ENCODE peak calls at places on chromosomes 11 and 22, in ten cellular contexts. U is astrocyte, I is cardiac muscle cell, T is endodermal cell, K is neuronal stem cell, W is breast epithelium, Q is heart left ventricle, L is adipocyte, M is IMR-90, C is pancreas. S is an unnamed sample. For H3K36me3, the result is how much of the 10 kb centered on the place peaks cover.

GRCh38 chr11:35357893-35358292 is 61.5 kb downstream of the SLC1A2 start:
- DNase-seq in U (no peak), I (no peak), T (no peak), K (no peak), W (no peak), Q (no peak), L (peak), M (peak), C (no peak), S (no peak)

GRCh38 chr11:15490535-15490934 is 375.8 kb downstream of the INSC start:
- DNase-seq in U (no peak), I (no peak), T (no peak), K (no peak), W (no peak), Q (no peak), L (no peak), M (no peak), C (no peak), S (no peak)

GRCh38 chr22:41822289-41823057 is 10.4 kb upstream of the SREBF2 start:
- DNase-seq in U (peak), I (peak), T (no peak), K (no peak), W (no peak), Q (no peak), L (peak), M (peak), C (no peak), S (no peak)

GRCh38 chr22:45503816-45504702 is 1.4 kb downstream of the FBLN1 start:
- DNase-seq in U (peak), I (peak), T (peak), K (peak), W (no peak), Q (peak), L (peak), M (peak), C (no peak), S (peak)

GRCh38 chr11:129737535-129738230 is 78.0 kb upstream of the TMEM45B start:
- DNase-seq in U (no peak), I (no peak), T (no peak), K (no peak), W (no peak), Q (no peak), L (no peak), M (no peak), C (no peak), S (no peak)

GRCh38 chr11:393219-394033 is 583 bp upstream of the PKP3 start:
- DNase-seq in U (peak), I (peak), T (no peak), K (no peak), W (peak), Q (no peak), L (peak), M (peak), C (no peak), S (no peak)

GRCh38 chr11:110472858-110473257 is 43.1 kb downstream of the FDX1 start:
- DNase-seq in U (peak), I (peak), T (no peak), K (no peak), W (no peak), Q (no peak), L (no peak), M (peak), C (no peak), S (no peak)

GRCh38 chr11:129723146-129723963 is 92.3 kb upstream of the TMEM45B start:
- DNase-seq in U (no peak), I (no peak), T (peak), K (no peak), W (no peak), Q (no peak), L (no peak), M (no peak), C (no peak), S (no peak)

GRCh38 chr11:118295834-118296454 is 8.6 kb upstream of the CD3E start:
- DNase-seq in U (peak), I (peak), T (peak), K (no peak), W (no peak), Q (no peak), L (peak), M (peak), C (no peak), S (no peak)

GRCh38 chr22:20646906-20647305 is 127.0 kb upstream of the SERPIND1 start:
- DNase-seq in U (no peak), I (no peak), T (no peak), K (no peak), W (no peak), Q (no peak), L (no peak), M (no peak), C (no peak), S (no peak)

GRCh38 chr11:7254731-7255291 is 3.1 kb downstream of the SYT9 start:
- DNase-seq in U (no peak), I (no peak), T (no peak), K (no peak), W (no peak), Q (no peak), L (no peak), M (no peak), C (no peak), S (no peak)

GRCh38 chr11:112880454-112880853 is 80.8 kb upstream of the NCAM1 start:
- DNase-seq in U (no peak), I (no peak), T (no peak), K (no peak), W (no peak), Q (no peak), L (no peak), M (no peak), C (no peak), S (no peak)

GRCh38 chr22:32165692-32166091 is 6.6 kb upstream of the C22orf42 start:
- DNase-seq in U (no peak), I (no peak), T (no peak), K (no peak), W (no peak), Q (no peak), L (no peak), M (no peak), C (no peak), S (no peak)

GRCh38 chr11:132278801-132279574 is 908.6 kb downstream of the NTM start:
- DNase-seq in U (peak), I (peak), T (peak), K (no peak), W (no peak), Q (no peak), L (peak), M (peak), C (no peak), S (no peak)

GRCh38 chr11:15179167-15179566 is 64.4 kb downstream of the INSC start:
- DNase-seq in U (peak), I (no peak), T (no peak), K (no peak), W (no peak), Q (no peak), L (peak), M (peak), C (no peak), S (peak)

GRCh38 chr22:29003975-29004646 is 57.5 kb downstream of the C22orf31 start:
- DNase-seq in U (no peak), I (no peak), T (peak), K (peak), W (peak), Q (no peak), L (no peak), M (no peak), C (peak), S (no peak)

GRCh38 chr11:34214961-34215805 is 109.8 kb downstream of the NAT10 start:
- DNase-seq in U (peak), I (no peak), T (no peak), K (no peak), W (no peak), Q (no peak), L (peak), M (peak), C (no peak), S (no peak)

GRCh38 chr11:117180661-117181585 is 2.4 kb downstream of the SIDT2 start:
- DNase-seq in U (peak), I (peak), T (peak), K (peak), W (peak), Q (peak), L (peak), M (peak), C (peak), S (no peak)

GRCh38 chr22:28831140-28832072 is 31.0 kb upstream of the XBP1 start:
- DNase-seq in U (no peak), I (no peak), T (no peak), K (no peak), W (no peak), Q (no peak), L (no peak), M (no peak), C (no peak), S (no peak)

GRCh38 chr11:84290647-84291046 is 1004.5 kb upstream of the CCDC90B start:
- DNase-seq in U (peak), I (no peak), T (no peak), K (no peak), W (no peak), Q (no peak), L (peak), M (peak), C (no peak), S (no peak)

GRCh38 chr11:8338138-8338537 is 74.5 kb upstream of the LMO1 start:
- DNase-seq in U (no peak), I (peak), T (peak), K (no peak), W (no peak), Q (peak), L (peak), M (peak), C (peak), S (no peak)

GRCh38 chr22:24095816-24096215 is 84.7 kb downstream of the CABIN1 start:
- DNase-seq in U (no peak), I (no peak), T (no peak), K (no peak), W (no peak), Q (no peak), L (no peak), M (no peak), C (no peak), S (no peak)

GRCh38 chr11:47350315-47350714 is 2.2 kb downstream of the MYBPC3 start:
- DNase-seq in U (no peak), I (no peak), T (no peak), K (no peak), W (no peak), Q (no peak), L (no peak), M (no peak), C (no peak), S (no peak)

GRCh38 chr11:55357560-55358184 is 10.1 kb upstream of the OR4A15 start:
- DNase-seq in U (no peak), I (no peak), T (no peak), K (no peak), W (no peak), Q (no peak), L (no peak), M (no peak), C (no peak), S (peak)

GRCh38 chr11:61601512-61601911 is 20.6 kb upstream of the SYT7 start:
- DNase-seq in U (no peak), I (no peak), T (no peak), K (no peak), W (peak), Q (no peak), L (no peak), M (no peak), C (no peak), S (no peak)

GRCh38 chr11:125886997-125887372 is 483 bp upstream of the HYLS1 start:
- DNase-seq in U (no peak), I (peak), T (peak), K (no peak), W (peak), Q (peak), L (no peak), M (no peak), C (no peak), S (no peak)

GRCh38 chr11:85941380-85941973 is 86.3 kb downstream of the CCDC83 start:
- DNase-seq in U (peak), I (peak), T (peak), K (peak), W (no peak), Q (no peak), L (peak), M (peak), C (no peak), S (no peak)

GRCh38 chr11:69401715-69402114 is 79.7 kb upstream of the LINC01488 start:
- DNase-seq in U (no peak), I (no peak), T (no peak), K (no peak), W (no peak), Q (no peak), L (no peak), M (no peak), C (no peak), S (no peak)

GRCh38 chr11:8917157-8917820 is 6.3 kb downstream of the AKIP1 start:
- DNase-seq in U (peak), I (peak), T (peak), K (peak), W (peak), Q (no peak), L (peak), M (peak), C (no peak), S (no peak)

GRCh38 chr11:61959026-61959608 is 8.3 kb downstream of the FTH1 start:
- DNase-seq in U (no peak), I (no peak), T (no peak), K (no peak), W (peak), Q (no peak), L (no peak), M (no peak), C (no peak), S (no peak)

GRCh38 chr11:77113382-77114088 is 10.9 kb downstream of the OMP start:
- DNase-seq in U (no peak), I (peak), T (peak), K (peak), W (no peak), Q (peak), L (peak), M (peak), C (no peak), S (no peak)

GRCh38 chr11:115616941-115617340 is 112.7 kb upstream of the CADM1 start:
- DNase-seq in U (peak), I (peak), T (no peak), K (no peak), W (no peak), Q (peak), L (peak), M (peak), C (peak), S (no peak)

GRCh38 chr22:21000215-21000986 is 1.5 kb downstream of the THAP7 start:
- DNase-seq in U (no peak), I (peak), T (no peak), K (no peak), W (no peak), Q (no peak), L (peak), M (no peak), C (no peak), S (no peak)

GRCh38 chr11:78336877-78337553 is 80.6 kb downstream of the GAB2 start:
- DNase-seq in U (no peak), I (no peak), T (no peak), K (no peak), W (no peak), Q (no peak), L (no peak), M (no peak), C (no peak), S (no peak)

GRCh38 chr22:24157783-24158170 is 23.5 kb upstream of the SUSD2 start:
- DNase-seq in U (no peak), I (no peak), T (no peak), K (no peak), W (no peak), Q (no peak), L (peak), M (no peak), C (no peak), S (no peak)

GRCh38 chr11:88359529-88359928 is 22.0 kb upstream of the CTSC start:
- DNase-seq in U (no peak), I (no peak), T (no peak), K (no peak), W (no peak), Q (no peak), L (no peak), M (no peak), C (no peak), S (no peak)

GRCh38 chr22:20792966-20793332 is 19.0 kb downstream of the SERPIND1 start:
- DNase-seq in U (peak), I (peak), T (no peak), K (no peak), W (no peak), Q (no peak), L (no peak), M (no peak), C (no peak), S (no peak)

GRCh38 chr11:20156280-20156875 is 3.9 kb downstream of the DBX1 start:
- DNase-seq in U (no peak), I (no peak), T (peak), K (no peak), W (no peak), Q (no peak), L (no peak), M (no peak), C (no peak), S (no peak)

GRCh38 chr11:102560555-102561011 is 30.0 kb upstream of the MMP7 start:
- DNase-seq in U (peak), I (peak), T (no peak), K (no peak), W (peak), Q (no peak), L (peak), M (peak), C (no peak), S (peak)

DNA sequence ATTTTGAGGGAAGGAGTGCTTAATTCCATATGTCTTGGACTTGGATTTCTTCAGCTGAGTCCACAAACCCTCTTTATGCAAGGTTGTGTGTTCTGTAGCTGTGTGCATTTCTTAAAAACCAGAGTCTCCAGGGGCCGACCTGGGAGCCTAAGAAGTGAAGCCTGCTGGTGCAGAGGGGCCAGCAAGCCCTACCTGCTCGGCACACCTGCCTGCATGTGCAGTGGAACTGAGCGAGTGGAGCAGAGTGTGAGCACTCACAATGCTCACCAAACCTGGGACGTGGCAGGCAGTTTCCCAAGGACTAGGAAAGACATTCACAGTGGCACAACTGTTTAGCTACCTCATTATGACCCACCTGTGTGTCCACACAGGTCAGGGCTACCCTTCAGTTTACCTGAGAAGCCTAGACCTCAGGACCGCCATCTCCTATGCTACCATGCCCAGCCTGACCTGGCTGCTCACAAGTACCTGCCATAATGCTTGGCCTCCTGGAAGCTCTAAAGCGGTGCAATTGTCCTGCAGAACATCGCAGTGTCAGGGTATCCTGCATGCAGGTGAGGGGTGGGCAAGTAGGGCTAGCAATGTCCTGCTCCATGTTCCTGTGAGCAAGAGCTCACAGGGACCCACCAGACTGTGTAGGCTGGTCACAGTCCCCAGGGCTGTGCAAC is 3.8 kb downstream of the C22orf39 start:
- DNase-seq in U (no peak), I (no peak), T (no peak), K (no peak), W (no peak), Q (no peak), L (no peak), M (no peak), C (no peak), S (no peak)
- H3K4me3 ChIP-seq in U (no peak), I (no peak), T (no peak), K (peak), W (no peak), Q (no peak), L (no peak), M (no peak), C (no peak), S (no peak)

GRCh38 chr22:30290318-30290678 is 993 bp upstream of the CASTOR1 start:
- DNase-seq in U (no peak), I (no peak), T (peak), K (peak), W (peak), Q (no peak), L (peak), M (peak), C (no peak), S (no peak)
- H3K36me3 ChIP-seq in U (under half), I (under half), T (under half), K (under half), W (under half), Q (under half), L (under half), M (under half), C (under half), S (under half)

DNA sequence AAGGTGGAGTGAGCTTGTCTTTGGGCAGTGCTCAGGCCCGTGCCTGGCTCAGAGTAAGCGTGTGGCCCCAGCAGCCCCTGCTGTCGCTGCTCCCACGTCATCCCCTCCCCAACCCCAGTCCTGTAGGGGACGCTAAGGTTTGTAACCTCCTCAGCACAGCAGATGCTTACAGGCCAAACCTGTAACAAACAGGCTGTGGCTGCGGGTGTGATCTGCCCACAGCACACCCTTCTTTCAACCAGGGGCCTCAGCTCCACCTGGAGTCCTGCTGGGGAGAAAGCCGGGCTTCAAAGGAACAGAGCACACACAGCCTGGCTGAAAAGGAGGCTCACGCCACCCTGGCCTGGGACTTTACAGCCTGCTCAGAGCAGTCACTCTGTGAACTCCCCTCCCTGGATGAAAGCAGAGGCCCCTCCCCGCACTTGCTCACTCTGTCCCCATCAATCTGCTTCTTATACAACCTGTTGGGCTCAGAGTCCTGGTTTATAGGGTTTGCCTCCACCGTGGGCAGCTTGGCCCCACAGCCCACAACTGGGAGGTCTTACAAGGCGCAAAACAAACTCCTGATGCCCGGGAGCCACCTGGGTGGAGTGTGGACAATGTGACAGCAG is 54.3 kb downstream of the SCUBE1 start:
- DNase-seq in U (no peak), I (no peak), T (peak), K (no peak), W (no peak), Q (no peak), L (no peak), M (no peak), C (no peak), S (no peak)
- H3K4me3 ChIP-seq in U (peak), I (no peak), T (no peak), K (peak), W (peak), Q (no peak), L (peak), M (no peak), C (no peak), S (no peak)

DNA sequence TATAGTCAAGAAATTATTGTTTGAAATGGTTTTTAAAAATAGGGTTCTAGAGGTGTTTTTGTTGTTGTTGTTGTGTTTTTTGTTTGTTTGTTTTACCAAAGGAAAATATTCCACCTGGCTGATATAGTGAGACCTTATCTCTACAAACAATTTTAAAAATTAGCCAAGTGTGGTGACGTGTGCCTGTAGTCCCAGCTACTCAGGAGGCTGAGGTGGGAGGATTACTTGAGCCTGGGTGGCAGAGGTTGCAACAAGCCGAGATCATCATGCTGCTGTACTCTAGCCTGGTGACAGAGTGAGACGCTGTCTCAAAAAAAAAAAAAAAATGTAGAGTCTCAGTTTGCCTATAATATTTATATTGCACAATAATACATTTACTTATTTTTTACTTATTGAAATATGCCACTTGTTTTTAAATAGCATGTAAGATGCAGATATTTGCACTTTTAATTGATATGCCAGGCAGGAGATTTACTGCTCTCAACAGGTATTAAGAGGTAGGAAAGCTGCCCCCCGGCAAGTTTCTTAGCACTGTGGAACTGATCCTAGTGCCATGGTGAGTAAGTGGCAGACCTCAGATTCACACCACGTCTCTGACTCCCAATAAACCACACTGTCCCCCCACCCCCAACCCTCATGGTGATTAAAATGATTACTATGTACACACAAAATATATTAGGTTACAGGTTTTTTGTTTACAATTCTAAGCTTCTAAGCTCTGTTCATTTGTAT is 157.4 kb downstream of the TEAD1 start:
- DNase-seq in U (no peak), I (no peak), T (no peak), K (no peak), W (no peak), Q (no peak), L (no peak), M (peak), C (no peak), S (no peak)
- H3K36me3 ChIP-seq in U (under half), I (under half), T (under half), K (under half), W (under half), Q (under half), L (under half), M (under half), C (under half), S (under half)

S was measured in SK-N-MC.